ENCODE peak calls at places on chromosomes 11 and 22, in seven cellular contexts. One of them, this sample, is unnamed.

GRCh38 chr11:19426022-19426718 is 185.4 kb upstream of the E2F8 start:
- DNase-seq in mesendoderm: no peak
- DNase-seq in mesenchymal stem cell: no peak
- DNase-seq in H1: no peak
- DNase-seq in trophoblast cell: no peak
- DNase-seq in neuronal stem cell: no peak
- DNase-seq in IMR-90: no peak
- DNase-seq in this sample: no peak

GRCh38 chr22:29080061-29080975 is 7.5 kb downstream of the KREMEN1 start:
- DNase-seq in mesenchymal stem cell: peak; percentile 39
- DNase-seq in mesendoderm: no peak
- DNase-seq in neuronal stem cell: no peak
- DNase-seq in trophoblast cell: peak; percentile 95
- DNase-seq in IMR-90: no peak
- DNase-seq in H1: no peak
- DNase-seq in this sample: no peak

GRCh38 chr11:380491-380890 is 11.2 kb downstream of the B4GALNT4 start:
- DNase-seq in IMR-90: no peak
- DNase-seq in neuronal stem cell: no peak
- DNase-seq in mesendoderm: no peak
- DNase-seq in mesenchymal stem cell: no peak
- DNase-seq in trophoblast cell: no peak
- DNase-seq in H1: no peak
- DNase-seq in this sample: no peak

GRCh38 chr11:20035701-20036601 is 124.3 kb downstream of the DBX1 start:
- DNase-seq in IMR-90: peak; percentile 99
- DNase-seq in mesendoderm: no peak
- DNase-seq in mesenchymal stem cell: peak; percentile 94
- DNase-seq in trophoblast cell: peak; percentile 69
- DNase-seq in neuronal stem cell: no peak
- DNase-seq in H1: no peak
- DNase-seq in this sample: no peak

GRCh38 chr11:121456816-121457431 is 4.2 kb upstream of the SORL1-AS1 start:
- DNase-seq in mesendoderm: no peak
- DNase-seq in H1: no peak
- DNase-seq in trophoblast cell: no peak
- DNase-seq in IMR-90: no peak
- DNase-seq in mesenchymal stem cell: no peak
- DNase-seq in neuronal stem cell: no peak
- DNase-seq in this sample: no peak

GRCh38 chr22:21982338-21982965 is at the start of gene TOP3B:
- DNase-seq in mesendoderm: peak; percentile 71
- DNase-seq in mesenchymal stem cell: peak; percentile 74
- DNase-seq in neuronal stem cell: peak; percentile 65
- DNase-seq in trophoblast cell: peak; percentile 84
- DNase-seq in H1: no peak
- DNase-seq in IMR-90: peak; percentile 69
- DNase-seq in this sample: peak; percentile 69

GRCh38 chr11:108223449-108224149 is 732 bp downstream of the ATM start:
- DNase-seq in IMR-90: peak; percentile 22
- DNase-seq in trophoblast cell: peak; percentile 5
- DNase-seq in mesendoderm: peak; percentile 91
- DNase-seq in H1: no peak
- DNase-seq in mesenchymal stem cell: no peak
- DNase-seq in neuronal stem cell: no peak
- DNase-seq in this sample: no peak

GRCh38 chr11:110296226-110297081 is at the start of gene RDX:
- DNase-seq in mesendoderm: peak; percentile 95
- DNase-seq in trophoblast cell: peak; percentile 81
- DNase-seq in mesenchymal stem cell: peak; percentile 74
- DNase-seq in H1: peak; percentile 29
- DNase-seq in IMR-90: peak; percentile 63
- DNase-seq in neuronal stem cell: peak; percentile 83
- DNase-seq in this sample: peak; percentile 89

GRCh38 chr11:123284454-123284853 is 89.4 kb upstream of the CLMP start:
- DNase-seq in H1: no peak
- DNase-seq in trophoblast cell: no peak
- DNase-seq in IMR-90: no peak
- DNase-seq in mesendoderm: no peak
- DNase-seq in neuronal stem cell: no peak
- DNase-seq in mesenchymal stem cell: no peak
- DNase-seq in this sample: no peak

GRCh38 chr11:49499117-49499516 is 290.7 kb upstream of the FOLH1 start:
- DNase-seq in IMR-90: no peak
- DNase-seq in mesendoderm: peak; percentile 24
- DNase-seq in neuronal stem cell: no peak
- DNase-seq in H1: no peak
- DNase-seq in trophoblast cell: no peak
- DNase-seq in mesenchymal stem cell: no peak
- DNase-seq in this sample: peak; percentile 40

GRCh38 chr11:65366340-65366773 is 11.8 kb downstream of the TIGD3 start:
- DNase-seq in H1: no peak
- DNase-seq in trophoblast cell: peak; percentile 77
- DNase-seq in IMR-90: peak; percentile 86
- DNase-seq in mesendoderm: peak; percentile 90
- DNase-seq in mesenchymal stem cell: peak; percentile 90
- DNase-seq in neuronal stem cell: peak; percentile 61
- DNase-seq in this sample: peak; percentile 61

GRCh38 chr22:40463727-40464126 is 93.3 kb downstream of the SGSM3 start:
- DNase-seq in trophoblast cell: no peak
- DNase-seq in IMR-90: no peak
- DNase-seq in neuronal stem cell: no peak
- DNase-seq in mesenchymal stem cell: no peak
- DNase-seq in mesendoderm: no peak
- DNase-seq in H1: no peak
- DNase-seq in this sample: no peak

GRCh38 chr22:25709758-25710157 is 32.2 kb upstream of the MYO18B start:
- DNase-seq in trophoblast cell: peak; percentile 64
- DNase-seq in mesendoderm: no peak
- DNase-seq in IMR-90: no peak
- DNase-seq in mesenchymal stem cell: no peak
- DNase-seq in H1: no peak
- DNase-seq in neuronal stem cell: no peak
- DNase-seq in this sample: no peak

GRCh38 chr11:42054351-42054750 is 594.9 kb upstream of the LRRC4C start:
- DNase-seq in trophoblast cell: no peak
- DNase-seq in H1: no peak
- DNase-seq in mesendoderm: no peak
- DNase-seq in IMR-90: no peak
- DNase-seq in neuronal stem cell: no peak
- DNase-seq in mesenchymal stem cell: no peak
- DNase-seq in this sample: no peak

GRCh38 chr11:56841210-56841810 is 92.8 kb upstream of the OR9G4 start:
- DNase-seq in mesenchymal stem cell: peak; percentile 47
- DNase-seq in H1: no peak
- DNase-seq in mesendoderm: peak; percentile 68
- DNase-seq in neuronal stem cell: peak; percentile 62
- DNase-seq in trophoblast cell: peak; percentile 73
- DNase-seq in IMR-90: peak; percentile 56
- DNase-seq in this sample: peak; percentile 45

GRCh38 chr22:22941831-22942510 is 54.4 kb downstream of the IGLL5 start:
- DNase-seq in mesenchymal stem cell: no peak
- DNase-seq in mesendoderm: no peak
- DNase-seq in H1: no peak
- DNase-seq in neuronal stem cell: no peak
- DNase-seq in IMR-90: no peak
- DNase-seq in trophoblast cell: no peak
- DNase-seq in this sample: peak; percentile 23

GRCh38 chr11:105719073-105719846 is 109.4 kb downstream of the GRIA4 start:
- DNase-seq in mesendoderm: peak; percentile 3
- DNase-seq in mesenchymal stem cell: peak; percentile 97
- DNase-seq in IMR-90: peak; percentile 92
- DNase-seq in neuronal stem cell: no peak
- DNase-seq in trophoblast cell: peak; percentile 26
- DNase-seq in H1: no peak
- DNase-seq in this sample: no peak

GRCh38 chr11:134689886-134690285 is 277.8 kb upstream of the B3GAT1 start:
- DNase-seq in H1: no peak
- DNase-seq in IMR-90: no peak
- DNase-seq in mesendoderm: no peak
- DNase-seq in neuronal stem cell: no peak
- DNase-seq in trophoblast cell: no peak
- DNase-seq in mesenchymal stem cell: no peak
- DNase-seq in this sample: no peak

GRCh38 chr11:27291302-27291889 is 71.6 kb downstream of the CCDC34 start:
- DNase-seq in H1: no peak
- DNase-seq in mesenchymal stem cell: no peak
- DNase-seq in trophoblast cell: no peak
- DNase-seq in mesendoderm: peak; percentile 76
- DNase-seq in neuronal stem cell: no peak
- DNase-seq in IMR-90: no peak
- DNase-seq in this sample: no peak

GRCh38 chr11:26070981-26071380 is 260.9 kb upstream of the ANO3 start:
- DNase-seq in mesenchymal stem cell: no peak
- DNase-seq in trophoblast cell: no peak
- DNase-seq in IMR-90: no peak
- DNase-seq in H1: no peak
- DNase-seq in neuronal stem cell: no peak
- DNase-seq in mesendoderm: no peak
- DNase-seq in this sample: no peak

GRCh38 chr11:43575931-43576833 is 104.4 kb upstream of the HSD17B12 start:
- DNase-seq in mesendoderm: no peak
- DNase-seq in H1: no peak
- DNase-seq in mesenchymal stem cell: no peak
- DNase-seq in IMR-90: no peak
- DNase-seq in neuronal stem cell: no peak
- DNase-seq in trophoblast cell: no peak
- DNase-seq in this sample: no peak

DNA sequence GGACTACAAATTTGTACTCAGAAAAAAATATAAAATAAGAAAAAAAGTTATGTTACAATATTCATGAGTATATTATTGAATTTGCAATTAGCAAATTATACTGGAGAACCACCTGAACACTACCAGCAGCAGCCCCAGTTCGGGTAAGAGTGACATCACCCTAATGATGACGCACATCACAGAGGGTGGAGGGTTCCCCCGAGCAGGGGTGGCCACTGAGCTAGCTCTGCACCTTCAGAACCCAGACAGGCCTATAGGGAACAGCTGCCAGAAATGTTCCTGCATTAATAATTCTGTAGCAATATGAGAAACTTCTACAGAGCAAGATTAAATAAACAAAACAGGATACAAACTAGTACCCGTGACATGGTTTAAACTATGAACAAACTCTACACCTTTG is 17.5 kb upstream of the ARAP1 start:
- DNase-seq in mesendoderm: no peak
- DNase-seq in mesenchymal stem cell: no peak
- DNase-seq in trophoblast cell: no peak
- DNase-seq in neuronal stem cell: no peak
- DNase-seq in IMR-90: peak; percentile 62
- DNase-seq in H1: no peak
- DNase-seq in this sample: no peak
- H3K27me3 ChIP-seq in mesendoderm: no peaks in the 10 kb centered on the region
- H3K27me3 ChIP-seq in mesenchymal stem cell: no peaks in the 10 kb centered on the region
- H3K27me3 ChIP-seq in trophoblast cell: no peaks in the 10 kb centered on the region
- H3K27me3 ChIP-seq in neuronal stem cell: no peaks in the 10 kb centered on the region
- H3K27me3 ChIP-seq in IMR-90: no peaks in the 10 kb centered on the region
- H3K27me3 ChIP-seq in H1: no peaks in the 10 kb centered on the region
- H3K27me3 ChIP-seq in this sample: no peaks in the 10 kb centered on the region

DNA sequence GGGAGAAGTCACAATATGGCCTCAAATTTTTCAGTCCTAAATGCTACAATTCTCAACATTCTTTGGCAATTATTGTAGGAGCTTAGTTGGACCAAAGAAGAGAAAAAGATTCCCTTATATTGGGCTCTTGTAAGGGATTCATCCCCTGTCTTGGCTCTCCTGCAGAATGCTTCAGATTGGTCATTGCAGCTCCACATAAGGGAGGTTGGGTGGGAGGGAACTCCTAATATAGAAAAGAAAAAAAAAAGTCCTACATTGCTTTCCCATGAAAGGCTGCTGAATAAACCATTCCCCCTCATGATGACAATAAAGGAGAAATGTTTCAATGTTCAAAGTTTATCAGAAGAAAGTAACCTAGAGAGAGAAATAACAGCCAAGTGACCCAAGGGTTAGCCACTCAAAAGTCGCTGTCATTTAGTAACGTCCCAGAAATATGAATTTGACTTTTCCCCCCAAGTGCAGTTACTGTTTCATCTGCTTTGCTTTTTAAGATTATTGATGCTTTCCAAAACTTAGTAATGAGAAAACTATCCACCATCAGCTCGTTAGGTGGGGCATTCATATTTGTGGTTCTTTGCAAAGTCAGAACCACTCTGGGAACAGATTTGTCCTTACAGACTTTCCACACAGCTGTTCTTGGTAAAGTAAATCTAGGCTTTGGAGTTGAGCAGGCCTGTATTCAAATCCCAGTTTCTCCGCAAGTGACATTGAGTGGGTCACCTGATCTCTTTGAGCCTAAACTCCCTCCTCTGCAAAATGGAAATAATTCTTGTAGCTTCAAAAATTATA is 5.0 kb upstream of the SLC1A2 start:
- DNase-seq in neuronal stem cell: no peak
- DNase-seq in IMR-90: peak; percentile 77
- DNase-seq in mesendoderm: no peak
- DNase-seq in trophoblast cell: no peak
- DNase-seq in mesenchymal stem cell: no peak
- DNase-seq in H1: no peak
- DNase-seq in this sample: no peak
- H3K18ac ChIP-seq in neuronal stem cell: no peak overlapping the region
- H3K18ac ChIP-seq in IMR-90: no peak overlapping the region
- H3K18ac ChIP-seq in mesendoderm: no peak overlapping the region
- H3K18ac ChIP-seq in trophoblast cell: no peak overlapping the region
- H3K18ac ChIP-seq in mesenchymal stem cell: no peak overlapping the region
- H3K18ac ChIP-seq in H1: no peak overlapping the region
- H3K18ac ChIP-seq in this sample: no peak overlapping the region

GRCh38 chr11:68690671-68691401 is 6.5 kb downstream of the GAL start:
- DNase-seq in IMR-90: no peak
- DNase-seq in mesenchymal stem cell: no peak
- DNase-seq in trophoblast cell: no peak
- DNase-seq in neuronal stem cell: no peak
- DNase-seq in mesendoderm: no peak
- DNase-seq in H1: no peak
- DNase-seq in this sample: peak; percentile 28

GRCh38 chr11:68689737-68690625 is 5.6 kb downstream of the GAL start:
- DNase-seq in mesenchymal stem cell: no peak
- DNase-seq in trophoblast cell: no peak
- DNase-seq in H1: no peak
- DNase-seq in mesendoderm: peak; percentile 65
- DNase-seq in neuronal stem cell: no peak
- DNase-seq in IMR-90: no peak
- DNase-seq in this sample: no peak

GRCh38 chr11:68686486-68686885 is 2.1 kb downstream of the GAL start:
- DNase-seq in H1: no peak
- DNase-seq in mesendoderm: no peak
- DNase-seq in trophoblast cell: no peak
- DNase-seq in IMR-90: no peak
- DNase-seq in mesenchymal stem cell: no peak
- DNase-seq in neuronal stem cell: no peak
- DNase-seq in this sample: no peak

GRCh38 chr11:68687986-68688385 is 3.6 kb downstream of the GAL start:
- DNase-seq in trophoblast cell: no peak
- DNase-seq in mesendoderm: no peak
- DNase-seq in mesenchymal stem cell: no peak
- DNase-seq in neuronal stem cell: no peak
- DNase-seq in IMR-90: no peak
- DNase-seq in H1: no peak
- DNase-seq in this sample: peak; percentile 32

GRCh38 chr11:68688881-68689280 is 4.5 kb downstream of the GAL start:
- DNase-seq in IMR-90: no peak
- DNase-seq in trophoblast cell: no peak
- DNase-seq in neuronal stem cell: no peak
- DNase-seq in mesendoderm: no peak
- DNase-seq in H1: no peak
- DNase-seq in mesenchymal stem cell: no peak
- DNase-seq in this sample: peak; percentile 24
- H3K27me3 ChIP-seq in IMR-90: peaks cover 54% of the 10 kb centered on the region
- H3K27me3 ChIP-seq in trophoblast cell: peaks cover 25% of the 10 kb centered on the region
- H3K27me3 ChIP-seq in neuronal stem cell: peaks cover 36% of the 10 kb centered on the region
- H3K27me3 ChIP-seq in mesendoderm: no peaks in the 10 kb centered on the region
- H3K27me3 ChIP-seq in H1: peaks cover 21% of the 10 kb centered on the region
- H3K27me3 ChIP-seq in mesenchymal stem cell: peaks cover 80% of the 10 kb centered on the region
- H3K27me3 ChIP-seq in this sample: peaks cover 12% of the 10 kb centered on the region

GRCh38 chr22:46770726-46771125 is 8.3 kb downstream of the TBC1D22A start:
- DNase-seq in H1: no peak
- DNase-seq in IMR-90: no peak
- DNase-seq in neuronal stem cell: no peak
- DNase-seq in mesendoderm: no peak
- DNase-seq in mesenchymal stem cell: no peak
- DNase-seq in trophoblast cell: peak; percentile 15
- DNase-seq in this sample: no peak
- H3K18ac ChIP-seq in H1: no peak overlapping the region
- H3K18ac ChIP-seq in IMR-90: no peak overlapping the region
- H3K18ac ChIP-seq in neuronal stem cell: no peak overlapping the region
- H3K18ac ChIP-seq in mesendoderm: no peak overlapping the region
- H3K18ac ChIP-seq in mesenchymal stem cell: no peak overlapping the region
- H3K18ac ChIP-seq in trophoblast cell: no peak overlapping the region
- H3K18ac ChIP-seq in this sample: no peak overlapping the region

This sample was measured in H9.